ENCODE peak calls at places on chromosomes 11 and 22, in four cellular contexts. V is neural progenitor cell, A is Calu3, S is GM12878. W is an unnamed sample.

GRCh38 chr22:25919452-25919851 is 177.5 kb downstream of the MYO18B start:
- DNase-seq in V (no peak), A (no peak), S (no peak), W (no peak)

GRCh38 chr11:95652002-95652472 is 137.5 kb downstream of the FAM76B start:
- DNase-seq in A (no peak), S (no peak), V (no peak), W (no peak)

GRCh38 chr11:69881467-69882269 is 62.5 kb upstream of the FGF3 start:
- DNase-seq in A (no peak), S (no peak), V (peak), W (peak)

GRCh38 chr11:8871283-8871775 is 39.7 kb upstream of the AKIP1 start:
- DNase-seq in V (peak), A (peak), S (no peak), W (peak)

GRCh38 chr22:42685941-42686666 is 34.6 kb downstream of the A4GALT start:
- DNase-seq in S (no peak), V (peak), A (peak), W (no peak)

GRCh38 chr11:59647245-59647965 is 21.4 kb downstream of the PATL1 start:
- DNase-seq in A (no peak), S (no peak), V (no peak), W (no peak)

GRCh38 chr11:6006846-6007245 is at the start of gene OR56A4:
- DNase-seq in V (no peak), S (no peak), A (no peak), W (no peak)

GRCh38 chr11:110525883-110526282 is 96.1 kb downstream of the FDX1 start:
- DNase-seq in V (no peak), A (no peak), S (peak), W (no peak)

GRCh38 chr11:3134651-3135490 is 30.2 kb downstream of the OSBPL5 start:
- DNase-seq in A (no peak), V (no peak), S (no peak), W (peak)

GRCh38 chr11:76787911-76788596 is 4.9 kb downstream of the TSKU start:
- DNase-seq in V (no peak), A (peak), S (no peak), W (no peak)

GRCh38 chr22:40878937-40879336 is 17.0 kb upstream of the DNAJB7 start:
- DNase-seq in V (no peak), A (no peak), S (no peak), W (no peak)

GRCh38 chr11:36214976-36215687 is 74.1 kb downstream of the COMMD9 start:
- DNase-seq in S (no peak), V (no peak), A (no peak), W (no peak)

GRCh38 chr11:69949327-69949726 is 128.8 kb upstream of the ANO1 start:
- DNase-seq in A (peak), S (no peak), V (no peak), W (no peak)

GRCh38 chr11:83292709-83293435 is 6.7 kb upstream of the CCDC90B start:
- DNase-seq in V (peak), S (no peak), A (peak), W (peak)

GRCh38 chr11:103927535-103927934 is 108.9 kb upstream of the DDI1 start:
- DNase-seq in S (no peak), V (no peak), A (no peak), W (no peak)

GRCh38 chr11:41950470-41951143 is 491.2 kb upstream of the LRRC4C start:
- DNase-seq in S (no peak), V (peak), A (no peak), W (no peak)

GRCh38 chr11:126537492-126537891 is 182.0 kb downstream of the ST3GAL4 start:
- DNase-seq in A (no peak), V (no peak), S (no peak), W (no peak)

GRCh38 chr11:16804104-16804947 is 65.9 kb downstream of the C11orf58 start:
- DNase-seq in V (no peak), A (no peak), S (no peak), W (no peak)

GRCh38 chr11:6319879-6320410 is 356 bp downstream of the CAVIN3 start:
- DNase-seq in V (peak), S (no peak), A (peak), W (peak)

GRCh38 chr22:19886605-19887250 is 32.1 kb upstream of the GNB1L start:
- DNase-seq in V (no peak), A (no peak), S (no peak), W (no peak)

GRCh38 chr11:130071211-130071712 is 1.6 kb downstream of the APLP2 start:
- DNase-seq in A (no peak), S (no peak), V (no peak), W (no peak)

GRCh38 chr11:68651208-68651984 is 32.9 kb upstream of the GAL start:
- DNase-seq in S (no peak), V (no peak), A (no peak), W (no peak)

GRCh38 chr11:64122411-64123101 is 43.4 kb downstream of the MACROD1 start:
- DNase-seq in A (no peak), V (peak), S (no peak), W (no peak)

GRCh38 chr11:113296447-113297205 is 17.8 kb upstream of the TTC12 start:
- DNase-seq in V (no peak), A (no peak), S (no peak), W (no peak)

GRCh38 chr11:113974741-113975470 is at the start of gene HTR3A:
- DNase-seq in S (no peak), V (peak), A (peak), W (peak)

DNA sequence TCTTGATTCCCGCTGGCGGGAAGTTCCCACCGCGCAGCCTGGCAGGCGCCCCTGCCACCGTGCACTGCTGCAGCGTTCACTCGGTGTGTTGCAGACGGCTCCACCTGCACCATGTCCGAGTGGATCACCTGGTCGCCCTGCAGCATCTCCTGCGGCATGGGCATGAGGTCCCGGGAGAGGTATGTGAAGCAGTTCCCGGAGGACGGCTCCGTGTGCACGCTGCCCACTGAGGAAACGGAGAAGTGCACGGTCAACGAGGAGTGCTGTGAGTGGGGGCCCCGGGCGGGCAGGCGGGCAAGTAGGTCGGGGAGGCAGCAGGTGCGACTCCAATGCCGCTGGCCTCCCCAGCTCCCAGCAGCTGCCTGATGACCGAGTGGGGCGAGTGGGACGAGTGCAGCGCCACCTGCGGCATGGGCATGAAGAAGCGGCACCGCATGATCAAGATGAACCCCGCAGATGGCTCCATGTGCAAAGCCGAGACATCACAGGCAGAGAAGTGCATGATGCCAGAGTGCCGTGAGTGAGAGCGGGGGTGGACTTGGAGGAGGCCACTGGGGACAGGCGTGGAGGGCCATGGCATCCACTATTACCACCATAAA is 99.7 kb downstream of the RRAS2 start:
- DNase-seq in A (no peak), S (no peak), V (no peak), W (no peak)
- TF ChIP-seq CTCF in A (no peak), S (no peak), V (no peak), W (no peak)

DNA sequence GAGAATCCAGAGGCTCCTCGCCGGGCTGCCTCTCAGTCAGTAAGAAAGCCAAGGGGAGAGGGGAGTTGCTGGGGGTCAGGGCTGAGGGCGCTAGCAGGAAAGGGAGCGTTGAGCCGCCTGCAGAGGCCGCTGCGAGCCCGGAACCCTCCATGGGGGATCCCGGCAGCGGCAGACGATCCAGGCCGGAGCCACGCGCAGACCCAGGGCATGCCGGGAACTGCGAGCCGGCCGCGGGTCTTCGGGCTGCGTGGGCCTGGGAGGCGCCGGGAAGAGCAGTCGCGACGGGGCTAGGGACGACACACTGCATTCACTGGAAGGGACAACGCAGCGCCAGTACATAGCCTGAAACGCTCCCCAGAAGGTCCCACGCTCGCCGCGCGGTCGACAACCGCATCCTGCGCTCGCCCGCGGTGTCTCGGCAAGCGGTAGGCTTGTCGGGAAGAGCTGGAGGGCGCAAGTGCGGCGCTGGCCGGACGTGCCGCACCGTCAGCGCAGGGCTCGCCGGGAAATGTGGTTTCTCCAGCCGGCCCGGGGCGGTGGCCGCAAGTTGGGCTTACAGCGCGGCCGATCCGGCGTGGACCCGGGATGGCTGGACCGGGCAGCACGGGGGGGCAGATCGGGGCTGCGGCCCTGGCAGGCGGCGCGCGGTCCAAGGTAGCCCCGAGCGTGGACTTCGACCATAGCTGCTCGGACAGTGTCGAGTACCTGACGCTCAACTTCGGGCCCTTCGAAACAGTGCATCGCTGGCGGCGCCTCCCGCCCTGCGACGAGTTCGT is at the start of gene LZTR1:
- DNase-seq in V (peak), A (peak), S (peak), W (peak)
- TF ChIP-seq CTCF in V (peak), A (peak), S (peak), W (no peak)

DNA sequence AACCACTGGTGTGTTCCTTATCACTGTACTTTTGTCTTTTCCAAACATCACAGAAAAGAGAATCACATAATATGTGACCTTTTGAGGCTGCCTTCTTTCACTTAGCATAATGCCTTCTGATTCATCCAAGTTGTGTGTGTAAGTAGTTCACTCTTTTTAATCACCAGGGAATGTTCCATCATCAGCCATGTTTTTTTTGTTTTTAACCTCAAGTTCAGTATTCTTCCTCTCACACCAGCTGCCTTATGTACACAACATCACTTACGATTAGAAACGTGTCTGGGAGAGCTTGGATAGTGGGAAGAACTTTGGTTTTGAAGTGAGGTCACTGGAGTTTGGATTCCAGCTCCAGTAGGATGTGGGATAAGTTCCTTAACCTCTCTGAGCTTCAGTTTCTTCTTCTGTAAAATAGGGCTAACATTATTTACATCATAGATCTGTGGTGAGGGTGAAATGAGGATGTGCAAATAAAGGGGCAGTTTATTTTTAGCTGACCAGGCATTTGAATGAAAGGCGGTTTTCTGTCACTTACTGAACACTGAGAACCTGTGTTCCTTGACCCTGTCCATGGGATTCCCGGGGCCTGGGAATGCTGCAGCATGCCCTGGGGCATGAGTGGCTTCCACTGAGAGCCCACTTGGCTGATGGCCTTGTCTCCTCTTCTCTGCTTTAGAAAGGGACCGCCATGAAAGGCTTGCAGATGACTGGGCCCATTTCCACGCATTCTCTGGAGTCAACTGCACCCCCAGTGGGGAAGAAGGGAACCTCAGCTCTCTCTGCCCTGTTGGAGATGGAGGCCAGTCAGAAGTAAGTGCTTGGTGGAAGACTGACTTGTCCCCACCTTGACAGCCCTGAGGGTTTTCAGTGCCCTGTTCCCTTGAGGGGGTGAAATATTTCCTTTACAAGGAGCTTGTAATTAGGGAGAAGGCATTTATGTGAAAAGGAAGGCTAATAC is 92.6 kb downstream of the DEPDC5 start:
- DNase-seq in A (peak), V (no peak), S (no peak), W (no peak)
- TF ChIP-seq CTCF in A (no peak), V (peak), S (peak), W (no peak)

DNA sequence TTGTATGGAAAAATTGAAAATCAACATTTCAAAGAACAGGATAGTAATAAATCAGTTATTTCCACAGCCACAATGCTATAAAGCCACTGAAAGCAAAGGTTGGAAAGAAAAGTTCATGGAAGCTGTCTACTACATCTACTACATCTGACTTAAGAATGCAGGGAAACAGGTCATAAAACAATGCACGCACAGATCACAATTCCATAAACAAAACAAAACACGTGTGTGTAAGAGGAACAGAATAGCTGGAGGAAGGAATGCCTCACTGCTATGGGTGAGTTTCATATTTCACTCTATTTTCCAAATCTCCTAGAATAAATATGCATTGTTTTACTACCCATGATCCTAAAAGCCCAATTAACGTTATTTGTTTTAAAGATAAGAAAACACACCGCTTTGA is 66.3 kb downstream of the NCAPD3 start:
- DNase-seq in A (no peak), S (no peak), V (no peak), W (no peak)
- TF ChIP-seq CTCF in A (no peak), S (no peak), V (no peak), W (no peak)

GRCh38 chr11:86205415-86206268 is 38.9 kb upstream of the EED start:
- DNase-seq in A (no peak), V (no peak), S (no peak), W (no peak)
- TF ChIP-seq CTCF in A (no peak), V (no peak), S (no peak), W (no peak)

GRCh38 chr22:37279469-37279868 is 2.8 kb upstream of the CYTH4 start:
- DNase-seq in S (no peak), A (no peak), V (peak), W (no peak)

GRCh38 chr22:37280718-37281117 is 1.6 kb upstream of the CYTH4 start:
- DNase-seq in V (no peak), S (no peak), A (no peak), W (no peak)

GRCh38 chr22:37282385-37282677 is at the start of gene CYTH4:
- DNase-seq in A (peak), S (no peak), V (no peak), W (no peak)

GRCh38 chr22:37281646-37282384 is 493 bp upstream of the CYTH4 start:
- DNase-seq in V (no peak), A (no peak), S (no peak), W (no peak)

GRCh38 chr22:37281195-37281594 is 1.1 kb upstream of the CYTH4 start:
- DNase-seq in A (no peak), V (no peak), S (no peak), W (no peak)
- TF ChIP-seq CTCF in A (no peak), V (no peak), S (no peak), W (no peak)

GRCh38 chr11:406796-407650 is 7.8 kb downstream of the SIGIRR start:
- DNase-seq in S (peak), A (no peak), V (peak), W (peak)
- TF ChIP-seq CTCF in S (peak), A (no peak), V (no peak), W (no peak)

W was measured in nephron progenitor cell.